ENCODE peak calls at places on chromosomes 7 and 10, in five cellular contexts. U is mammary epithelial cell, M is breast epithelium, J is hepatocyte, Q is sigmoid colon. V is an unnamed sample. For H3K4me1, the result is how much of the 10 kb centered on the place peaks cover.

GRCh38 chr10:51804861-51805260 is 105.5 kb upstream of the CSTF2T start:
- DNase-seq in U (peak), M (no peak), J (no peak), Q (no peak), V (no peak)

GRCh38 chr10:120183546-120183945 is 273.5 kb upstream of the PLPP4 start:
- DNase-seq in U (no peak), M (no peak), J (no peak), Q (no peak), V (no peak)

GRCh38 chr10:11782793-11783557 is 40.2 kb upstream of the PROSER2 start:
- DNase-seq in U (peak), M (no peak), J (peak), Q (no peak), V (no peak)

GRCh38 chr10:22823109-22823508 is 104.7 kb upstream of the ARMC3 start:
- DNase-seq in U (peak), M (no peak), J (peak), Q (no peak), V (no peak)

GRCh38 chr7:105691692-105692564 is 110.6 kb upstream of the EFCAB10 start:
- DNase-seq in U (peak), M (peak), J (peak), Q (peak), V (no peak)

GRCh38 chr10:132465889-132466519 is 69.0 kb downstream of the PWWP2B start:
- DNase-seq in U (no peak), M (no peak), J (no peak), Q (no peak), V (no peak)

GRCh38 chr7:14596421-14596820 is 306.1 kb downstream of the DGKB start:
- DNase-seq in U (peak), M (no peak), J (no peak), Q (no peak), V (no peak)

GRCh38 chr10:32205666-32206065 is 141.3 kb downstream of the EPC1 start:
- DNase-seq in U (no peak), M (no peak), J (no peak), Q (no peak), V (no peak)

GRCh38 chr7:128963327-128963757 is 25.6 kb downstream of the IRF5 start:
- DNase-seq in U (peak), M (no peak), J (no peak), Q (no peak), V (no peak)

DNA sequence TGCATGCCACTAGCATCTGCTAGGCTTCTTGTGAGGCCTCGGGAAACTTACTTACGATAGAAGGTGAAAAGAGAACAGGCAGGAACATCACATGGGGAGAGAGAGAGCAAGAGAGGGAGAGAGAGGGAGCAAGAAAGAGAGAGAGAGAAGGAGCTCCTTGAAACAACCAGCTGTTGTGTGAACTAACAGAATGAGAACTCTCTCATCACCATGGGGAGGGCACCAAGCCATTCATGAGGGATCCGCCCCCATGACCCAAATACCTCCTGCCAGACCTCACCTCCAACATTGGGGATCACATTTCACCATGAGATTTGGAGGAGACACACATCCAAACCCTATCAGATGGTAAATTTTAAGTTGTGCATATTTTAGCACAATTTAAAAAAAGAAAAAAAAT is 1217.2 kb downstream of the TYW1 start:
- DNase-seq in U (no peak), M (no peak), J (no peak), Q (no peak), V (no peak)
- H3K4me1 ChIP-seq in U (under half), M (under half), J (under half), Q (under half), V (under half)

GRCh38 chr7:131560061-131560460 is 3.6 kb upstream of the PODXL start:
- DNase-seq in U (no peak), M (no peak), J (no peak), Q (no peak), V (no peak)

GRCh38 chr7:131556912-131557457 is 557 bp upstream of the PODXL start:
- DNase-seq in U (no peak), M (no peak), J (no peak), Q (no peak), V (no peak)

GRCh38 chr7:131556055-131556911 is at the start of gene PODXL:
- DNase-seq in U (peak), M (no peak), J (peak), Q (peak), V (no peak)

GRCh38 chr7:131555565-131556054 is 818 bp downstream of the PODXL start:
- DNase-seq in U (no peak), M (no peak), J (no peak), Q (peak), V (no peak)

DNA sequence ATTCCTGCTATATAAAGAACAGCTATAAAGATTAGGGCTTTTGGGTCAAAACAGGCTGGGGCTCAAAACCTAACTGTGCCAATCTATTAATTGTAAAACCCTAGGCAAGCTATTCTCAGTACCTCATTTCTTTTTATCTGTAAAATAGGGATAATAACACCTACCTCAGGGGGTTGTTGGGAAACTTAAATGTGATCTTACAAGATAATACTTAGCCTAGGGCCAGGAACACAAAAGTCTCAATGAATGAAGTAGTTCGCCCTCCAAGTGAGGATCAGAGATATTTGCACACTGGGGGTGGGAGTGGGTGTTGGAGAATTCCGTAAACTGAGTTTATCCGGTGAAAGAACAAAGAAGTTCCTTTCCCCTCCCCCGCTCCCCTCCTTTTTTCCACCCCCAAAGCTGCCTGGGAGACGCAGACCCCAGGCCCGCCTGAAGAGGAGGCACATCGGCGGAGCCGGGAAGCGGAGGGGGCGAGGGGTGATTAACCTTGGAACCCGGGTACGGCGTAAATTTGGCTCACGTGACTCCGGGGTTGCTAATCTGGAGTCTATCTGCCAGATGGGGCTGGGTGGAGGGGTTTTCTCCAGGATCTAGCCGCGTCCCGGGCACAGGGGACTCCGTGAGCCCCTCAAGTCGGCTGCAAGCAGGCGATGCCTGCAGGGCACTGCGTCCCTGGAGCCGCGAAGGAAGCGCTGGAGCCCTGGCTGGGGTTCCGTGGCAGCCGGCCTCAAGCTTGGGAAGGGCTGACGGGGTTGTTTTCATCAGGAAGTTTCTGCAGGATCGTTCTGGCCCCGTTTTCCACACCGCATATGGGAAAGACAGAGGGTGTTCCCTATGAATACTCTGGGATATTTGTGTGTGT is 1.3 kb upstream of the PODXL start:
- DNase-seq in U (no peak), M (no peak), J (peak), Q (peak), V (no peak)
- H3K4me3 ChIP-seq in U (peak), M (peak), J (peak), Q (peak), V (peak)

DNA sequence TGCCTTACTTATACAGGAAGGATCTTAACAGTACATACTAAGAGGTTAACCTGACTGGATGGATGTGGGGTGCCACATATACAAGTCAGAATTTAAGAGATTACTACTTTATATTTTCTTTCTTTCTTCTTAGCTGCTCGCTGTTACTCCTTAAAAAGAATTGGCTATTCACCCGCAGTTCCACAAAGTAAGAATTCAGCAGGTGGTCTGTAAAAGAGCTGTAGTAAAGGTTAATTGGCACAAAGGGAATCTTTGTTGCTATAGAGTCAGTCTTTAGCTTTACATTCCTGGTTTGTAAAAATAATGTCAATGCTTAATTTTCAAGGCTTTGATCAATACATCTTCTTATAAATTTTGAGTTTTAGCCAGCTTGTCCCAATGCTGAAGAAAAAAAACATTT is 43.2 kb downstream of the RALA start:
- DNase-seq in U (no peak), M (no peak), J (no peak), Q (no peak), V (no peak)
- H3K4me1 ChIP-seq in U (under half), M (under half), J (under half), Q (under half), V (under half)

GRCh38 chr7:112448376-112448775 is 1.9 kb upstream of the IFRD1 start:
- DNase-seq in U (no peak), M (no peak), J (no peak), Q (no peak), V (no peak)
- H3K4me3 ChIP-seq in U (no peak), M (no peak), J (no peak), Q (no peak), V (no peak)

GRCh38 chr10:79145174-79145483 is 76.4 kb downstream of the ZMIZ1 start:
- DNase-seq in U (no peak), M (no peak), J (no peak), Q (no peak), V (no peak)

GRCh38 chr10:79145517-79146470 is 77.0 kb downstream of the ZMIZ1 start:
- DNase-seq in U (no peak), M (no peak), J (no peak), Q (no peak), V (no peak)

GRCh38 chr10:79147796-79148451 is 79.2 kb downstream of the ZMIZ1 start:
- DNase-seq in U (no peak), M (no peak), J (no peak), Q (no peak), V (no peak)

GRCh38 chr10:79147306-79147705 is 78.5 kb downstream of the ZMIZ1 start:
- DNase-seq in U (no peak), M (no peak), J (no peak), Q (no peak), V (no peak)

DNA sequence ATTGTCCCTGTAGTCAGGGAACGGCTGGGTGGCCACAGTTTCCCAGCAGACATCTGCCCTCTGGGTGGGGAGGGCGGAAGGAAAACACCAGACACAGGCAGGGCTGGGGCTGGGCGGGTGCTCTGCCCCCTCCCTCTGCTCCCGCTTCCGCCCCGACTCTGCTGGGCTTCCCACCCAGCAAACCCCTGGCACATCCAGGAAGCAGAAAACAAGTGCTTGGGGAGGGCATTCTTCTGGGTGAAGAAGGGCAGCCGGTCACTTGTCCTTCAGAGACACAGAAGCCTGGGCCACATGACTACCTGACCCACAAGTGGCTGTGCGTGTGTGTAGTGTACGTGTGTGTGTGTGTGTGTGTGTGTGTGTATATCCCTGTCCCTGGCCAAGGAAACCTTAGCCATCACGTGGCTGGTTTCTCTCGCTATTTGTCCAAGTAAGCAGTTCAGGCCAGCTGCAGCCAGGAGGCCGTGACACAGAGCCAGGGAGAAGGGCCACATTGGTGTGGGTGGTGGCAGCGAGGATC is 77.9 kb downstream of the ZMIZ1 start:
- DNase-seq in U (no peak), M (peak), J (no peak), Q (peak), V (no peak)
- H3K4me1 ChIP-seq in U (half or more), M (half or more), J (under half), Q (under half), V (half or more)

DNA sequence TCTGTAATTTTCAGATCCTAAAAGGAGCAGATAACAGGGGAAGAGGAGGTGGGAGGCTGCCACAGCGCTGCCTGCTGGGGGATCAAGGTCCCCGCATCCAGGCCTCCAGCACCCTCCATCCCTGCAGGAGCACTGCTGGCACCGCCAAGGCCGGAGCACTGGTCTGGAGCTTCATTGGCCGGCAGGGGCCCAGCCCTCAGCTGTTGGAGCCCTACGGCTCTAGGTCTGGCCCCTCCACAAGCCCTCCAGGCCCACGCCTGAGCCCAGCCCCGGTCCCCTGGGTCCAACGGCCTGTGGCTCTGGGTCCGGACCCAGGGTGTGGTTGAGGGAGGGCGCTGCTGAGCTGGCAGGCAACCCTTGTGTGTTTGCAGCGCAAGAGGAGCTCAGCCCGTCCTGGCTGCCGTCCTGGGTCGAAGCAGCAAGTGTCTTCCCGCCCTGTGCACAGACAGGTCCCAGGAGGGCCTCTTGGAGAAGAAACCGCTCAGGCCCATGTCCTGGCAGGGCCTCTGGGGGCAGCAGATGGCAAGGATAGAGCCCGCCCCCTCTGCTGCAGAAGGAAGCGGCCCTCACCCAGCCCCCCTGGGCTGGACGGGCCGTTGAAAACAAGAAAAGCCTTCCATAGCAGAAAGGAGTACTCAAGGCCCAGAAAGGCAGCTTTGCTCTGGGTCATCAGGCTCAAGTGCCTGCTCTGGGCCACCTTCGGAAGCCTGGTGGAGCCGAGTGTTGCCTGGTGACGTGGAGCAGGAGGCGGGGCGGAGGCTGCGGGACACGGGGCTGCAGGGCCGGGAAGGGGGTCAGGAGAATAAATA is 54.3 kb upstream of the TNRC18 start:
- DNase-seq in U (no peak), M (no peak), J (peak), Q (no peak), V (no peak)
- H3K4me3 ChIP-seq in U (no peak), M (peak), J (no peak), Q (no peak), V (peak)

V was measured in vagina.